ENCODE peak calls at places on chromosome 18, in five cellular contexts. R is breast epithelium, C is body of pancreas, T is IMR-90, P is uterus. E is an unnamed sample. For H3K4me1, the result is how much of the 10 kb centered on the place peaks cover.

GRCh38 chr18:63253428-63254372 is 65.9 kb downstream of the BCL2 start:
- DNase-seq in R (no peak), P (no peak), C (no peak), T (peak), E (no peak)

GRCh38 chr18:63540131-63540530 is 2.0 kb upstream of the SERPINB12 start:
- DNase-seq in P (no peak), R (no peak), T (peak), C (no peak), E (no peak)

GRCh38 chr18:78429127-78430108 is 550.2 kb upstream of the SALL3 start:
- DNase-seq in C (no peak), T (no peak), P (no peak), R (no peak), E (no peak)

GRCh38 chr18:23166863-23167531 is 31.7 kb downstream of the CABLES1 start:
- DNase-seq in R (no peak), P (no peak), C (no peak), T (no peak), E (no peak)

GRCh38 chr18:21997207-21998143 is 171.9 kb upstream of the GATA6 start:
- DNase-seq in P (peak), T (peak), R (no peak), C (peak), E (no peak)

GRCh38 chr18:21335927-21336488 is 94.0 kb downstream of the GREB1L start:
- DNase-seq in R (no peak), P (no peak), C (no peak), T (peak), E (no peak)

GRCh38 chr18:13110559-13110958 is 108.0 kb upstream of the LDLRAD4 start:
- DNase-seq in R (no peak), C (peak), P (no peak), T (no peak), E (no peak)

GRCh38 chr18:7196421-7196820 is 34.5 kb upstream of the LRRC30 start:
- DNase-seq in C (no peak), P (no peak), R (no peak), T (no peak), E (no peak)

GRCh38 chr18:62751341-62751821 is 36.0 kb downstream of the PHLPP1 start:
- DNase-seq in R (no peak), C (no peak), P (no peak), T (peak), E (no peak)

GRCh38 chr18:5455644-5456043 is 88.2 kb downstream of the EPB41L3 start:
- DNase-seq in T (peak), P (no peak), R (no peak), C (no peak), E (no peak)

GRCh38 chr18:70333757-70334156 is 44.9 kb downstream of the SOCS6 start:
- DNase-seq in P (no peak), C (no peak), T (peak), R (no peak), E (no peak)

GRCh38 chr18:61946449-61946848 is 53.6 kb upstream of the RNF152 start:
- DNase-seq in R (no peak), C (no peak), T (peak), P (no peak), E (no peak)

GRCh38 chr18:22999212-22999611 is 66.1 kb downstream of the RBBP8 start:
- DNase-seq in P (no peak), C (no peak), T (peak), R (no peak), E (no peak)

GRCh38 chr18:44758821-44759624 is 78.3 kb downstream of the SETBP1 start:
- DNase-seq in R (no peak), C (no peak), P (no peak), T (no peak), E (no peak)

GRCh38 chr18:79048245-79048632 is 21.0 kb upstream of the ATP9B start:
- DNase-seq in C (no peak), P (no peak), T (no peak), R (no peak), E (no peak)

GRCh38 chr18:41323044-41323443 is 632.0 kb upstream of the PIK3C3 start:
- DNase-seq in R (no peak), C (no peak), T (peak), P (no peak), E (no peak)

GRCh38 chr18:49856531-49856930 is 43.2 kb upstream of the ACAA2 start:
- DNase-seq in C (no peak), P (no peak), T (no peak), R (no peak), E (no peak)

GRCh38 chr18:45589559-45590041 is 25.7 kb upstream of the SLC14A2 start:
- DNase-seq in P (peak), T (peak), R (no peak), C (no peak), E (peak)

GRCh38 chr18:48330016-48330991 is 78.9 kb downstream of the ZBTB7C start:
- DNase-seq in R (peak), T (peak), P (no peak), C (no peak), E (no peak)

GRCh38 chr18:25373443-25373842 is 21.5 kb upstream of the ZNF521 start:
- DNase-seq in R (no peak), C (no peak), P (no peak), T (no peak), E (no peak)

GRCh38 chr18:4921548-4921947 is 275.5 kb downstream of the AKAIN1 start:
- DNase-seq in R (no peak), T (no peak), P (no peak), C (no peak), E (no peak)

GRCh38 chr18:4144201-4144600 is 310.9 kb downstream of the DLGAP1 start:
- DNase-seq in T (no peak), P (no peak), R (no peak), C (no peak), E (no peak)

GRCh38 chr18:28075501-28075900 is 101.4 kb downstream of the CDH2 start:
- DNase-seq in C (no peak), T (no peak), R (no peak), P (no peak), E (no peak)

GRCh38 chr18:46668694-46669093 is 11.7 kb upstream of the LOXHD1 start:
- DNase-seq in R (no peak), C (no peak), P (no peak), T (no peak), E (no peak)

GRCh38 chr18:46275370-46275769 is 171.2 kb downstream of the HAUS1 start:
- DNase-seq in T (no peak), C (no peak), R (no peak), P (no peak), E (no peak)

GRCh38 chr18:26206488-26206887 is 19.8 kb upstream of the TAF4B start:
- DNase-seq in C (no peak), T (no peak), R (no peak), P (no peak), E (no peak)

GRCh38 chr18:65523461-65523860 is 227.4 kb upstream of the CDH7 start:
- DNase-seq in P (no peak), T (no peak), R (no peak), C (no peak), E (no peak)

GRCh38 chr18:20971886-20972267 is 139.7 kb downstream of the ROCK1 start:
- DNase-seq in T (peak), C (no peak), R (no peak), P (no peak), E (no peak)

GRCh38 chr18:41955688-41956087 is 654 bp downstream of the PIK3C3 start:
- DNase-seq in R (no peak), C (no peak), P (no peak), T (no peak), E (no peak)

GRCh38 chr18:32319084-32319483 is 129.2 kb downstream of the MEP1B start:
- DNase-seq in P (no peak), C (no peak), T (no peak), R (no peak), E (no peak)

GRCh38 chr18:30675905-30676620 is 366.5 kb downstream of the DSC3 start:
- DNase-seq in T (no peak), C (no peak), P (no peak), R (no peak), E (no peak)

GRCh38 chr18:2805970-2806943 is 40.5 kb upstream of the EMILIN2 start:
- DNase-seq in P (no peak), R (no peak), C (no peak), T (peak), E (no peak)
- TF ChIP-seq POLR2A in P (no peak), R (no peak), C (no peak), T (no peak), E (no peak)

GRCh38 chr18:58992301-58993231 is 127.9 kb downstream of the ZNF532 start:
- DNase-seq in P (no peak), C (no peak), R (no peak), T (no peak), E (no peak)
- H3K4me3 ChIP-seq in P (no peak), C (no peak), R (no peak), T (no peak), E (no peak)

GRCh38 chr18:68438983-68439382 is 275.9 kb downstream of the TMX3 start:
- DNase-seq in C (no peak), P (no peak), R (no peak), T (peak), E (no peak)

GRCh38 chr18:68436485-68436884 is 278.4 kb downstream of the TMX3 start:
- DNase-seq in R (no peak), T (peak), P (no peak), C (no peak), E (no peak)

GRCh38 chr18:68438536-68438935 is 276.4 kb downstream of the TMX3 start:
- DNase-seq in T (no peak), P (no peak), C (no peak), R (no peak), E (no peak)

GRCh38 chr18:68431922-68432198 is 283.0 kb downstream of the TMX3 start:
- DNase-seq in P (no peak), R (no peak), T (no peak), C (no peak), E (no peak)

DNA sequence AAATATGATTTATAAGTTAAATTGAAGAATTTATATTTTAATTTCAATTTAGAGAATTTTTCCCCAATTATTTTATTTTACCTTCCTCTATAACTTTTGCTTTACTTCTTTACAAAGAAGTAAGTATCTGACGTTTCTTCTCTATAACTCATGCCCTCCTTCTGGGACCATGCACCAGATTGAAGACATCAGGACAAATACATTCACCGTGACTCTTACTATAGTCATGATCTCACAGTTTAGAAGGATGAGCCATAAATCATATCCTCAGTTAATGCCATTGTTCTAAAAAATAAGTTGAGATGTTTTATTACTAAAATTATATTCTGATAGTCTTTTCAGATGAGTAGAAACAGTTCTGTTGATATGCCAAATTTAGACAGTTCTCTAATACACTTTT is 279.3 kb downstream of the TMX3 start:
- DNase-seq in T (no peak), C (no peak), P (no peak), R (no peak), E (no peak)
- H3K4me1 ChIP-seq in T (under half), C (under half), P (under half), R (under half), E (under half)

GRCh38 chr18:9066358-9066757 is 36.1 kb upstream of the NDUFV2 start:
- DNase-seq in C (no peak), T (no peak), R (no peak), P (no peak), E (no peak)
- TF ChIP-seq POLR2A in C (no peak), T (no peak), R (no peak), P (no peak), E (no peak)

DNA sequence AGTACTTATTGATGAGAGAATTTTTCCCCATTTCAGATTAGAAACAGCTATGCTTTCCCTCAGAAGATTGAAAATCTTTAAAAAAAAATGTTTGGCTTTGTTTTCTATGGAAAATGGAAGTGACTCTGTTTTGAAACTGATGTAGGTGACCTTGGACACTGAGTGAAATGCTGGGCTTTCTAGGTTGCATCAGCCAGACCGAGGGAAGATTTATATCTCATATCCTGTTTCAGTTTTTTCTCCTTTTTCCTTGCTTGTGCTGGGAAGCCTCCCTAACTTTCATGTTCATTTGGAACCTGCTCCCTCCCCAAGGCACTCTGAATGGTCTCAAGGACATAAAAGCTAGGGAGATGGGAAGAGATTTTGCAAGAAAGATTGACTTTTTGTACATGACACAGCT is 249.9 kb downstream of the TPGS2 start:
- DNase-seq in T (peak), P (no peak), R (no peak), C (no peak), E (no peak)
- H3K4me3 ChIP-seq in T (no peak), P (no peak), R (no peak), C (no peak), E (no peak)